ENCODE peak calls at places on chromosomes 2 and 18, in five cellular contexts. T is central memory CD4-positive, alpha-beta T cell; Z is H1; P is GM12891; E is neural crest cell. D is an unnamed sample.

GRCh38 chr2:158138255-158138654 is 36.6 kb downstream of the UPP2 start:
- DNase-seq in P (no peak), E (no peak), Z (no peak), T (no peak), D (no peak)

GRCh38 chr2:37795456-37795855 is 124.0 kb upstream of the CDC42EP3 start:
- DNase-seq in T (no peak), P (no peak), Z (no peak), E (no peak), D (no peak)

GRCh38 chr2:18379869-18380268 is 180.6 kb downstream of the RDH14 start:
- DNase-seq in Z (no peak), E (no peak), T (no peak), P (no peak), D (no peak)

GRCh38 chr2:36707050-36707449 is 10.5 kb downstream of the VIT start:
- DNase-seq in T (no peak), P (no peak), Z (no peak), E (no peak), D (no peak)

GRCh38 chr2:197300139-197300538 is 10.4 kb downstream of the ANKRD44 start:
- DNase-seq in Z (no peak), E (no peak), P (no peak), T (peak; percentile 14), D (no peak)

GRCh38 chr2:217160978-217161973 is 301.4 kb upstream of the TNP1 start:
- DNase-seq in P (no peak), T (no peak), E (no peak), Z (no peak), D (no peak)

GRCh38 chr18:46623541-46623940 is 33.5 kb downstream of the LOXHD1 start:
- DNase-seq in T (no peak), P (no peak), E (no peak), Z (peak; percentile 44), D (no peak)

GRCh38 chr2:208945719-208946280 is 478.0 kb upstream of the MAP2 start:
- DNase-seq in P (no peak), E (no peak), T (no peak), Z (no peak), D (no peak)

GRCh38 chr2:61993422-61994024 is 88.0 kb downstream of the COMMD1 start:
- DNase-seq in T (no peak), E (no peak), P (no peak), Z (no peak), D (peak; percentile 52)

GRCh38 chr2:223383315-223383714 is 218.8 kb downstream of the SCG2 start:
- DNase-seq in Z (no peak), E (no peak), T (no peak), P (no peak), D (no peak)

GRCh38 chr2:73448856-73449255 is 63.2 kb downstream of the ALMS1 start:
- DNase-seq in T (no peak), Z (no peak), P (no peak), E (no peak), D (no peak)

GRCh38 chr2:79862756-79863155 is 349.9 kb downstream of the CTNNA2 start:
- DNase-seq in E (no peak), T (no peak), P (no peak), Z (no peak), D (no peak)

GRCh38 chr2:215698566-215698965 is 262.7 kb upstream of the FN1 start:
- DNase-seq in P (no peak), E (no peak), Z (no peak), T (no peak), D (no peak)

GRCh38 chr2:71843391-71843850 is 304.2 kb downstream of the CYP26B1 start:
- DNase-seq in E (no peak), P (no peak), Z (no peak), T (no peak), D (no peak)

GRCh38 chr2:30686669-30687068 is 120.6 kb downstream of the CAPN13 start:
- DNase-seq in E (no peak), T (no peak), Z (peak; percentile 14), P (no peak), D (no peak)

GRCh38 chr18:12606592-12607315 is 51.2 kb downstream of the SPIRE1 start:
- DNase-seq in E (no peak), Z (no peak), P (no peak), T (no peak), D (peak; percentile 38)

GRCh38 chr2:1527153-1527992 is 114.1 kb downstream of the TPO start:
- DNase-seq in T (no peak), E (no peak), P (no peak), Z (no peak), D (no peak)

GRCh38 chr18:33536904-33537303 is 41.1 kb upstream of the ASXL3 start:
- DNase-seq in T (no peak), P (no peak), E (no peak), Z (no peak), D (no peak)

GRCh38 chr2:240246173-240246820 is 105.8 kb upstream of the OTOS start:
- DNase-seq in P (no peak), T (no peak), Z (no peak), E (no peak), D (no peak)

GRCh38 chr2:235864311-235864710 is 303.9 kb downstream of the GBX2 start:
- DNase-seq in T (no peak), Z (no peak), P (no peak), E (no peak), D (no peak)

GRCh38 chr2:174219321-174219720 is 29.0 kb downstream of the OLA1 start:
- DNase-seq in P (no peak), E (no peak), Z (no peak), T (no peak), D (no peak)

GRCh38 chr2:72415256-72415655 is 267.6 kb upstream of the CYP26B1 start:
- DNase-seq in Z (no peak), P (no peak), E (no peak), T (no peak), D (no peak)

GRCh38 chr2:57475391-57475790 is 571.2 kb upstream of the VRK2 start:
- DNase-seq in Z (no peak), E (no peak), T (no peak), P (no peak), D (no peak)